ENCODE peak calls at places on chromosomes 2 and 18, in ten cellular contexts. F is naive thymus-derived CD4-positive, alpha-beta T cell; D is GM23248; J is A549; R is lung; S is mesendoderm; T is AG04450; P is IMR-90; G is thyroid gland; W is fibroblast of lung. C is an unnamed sample.

GRCh38 chr2:74816540-74817331 is 17.2 kb upstream of the HK2 start:
- DNase-seq in F (no peak), D (no peak), J (no peak), R (no peak), S (peak), T (no peak), P (no peak), G (peak), W (no peak), C (no peak)

GRCh38 chr2:17857016-17857415 is 21.5 kb upstream of the KCNS3 start:
- DNase-seq in F (no peak), D (peak), J (no peak), R (no peak), S (no peak), T (no peak), P (peak), G (no peak), W (peak), C (no peak)

GRCh38 chr2:75108937-75109482 is 90.3 kb downstream of the TACR1 start:
- DNase-seq in F (no peak), D (no peak), J (no peak), R (no peak), S (no peak), T (no peak), P (no peak), G (no peak), W (no peak), C (no peak)

GRCh38 chr18:13416208-13416607 is 197.6 kb downstream of the LDLRAD4 start:
- DNase-seq in F (no peak), D (no peak), J (no peak), R (no peak), S (no peak), T (no peak), P (no peak), G (no peak), W (peak), C (no peak)

GRCh38 chr2:74741651-74742050 is 87.6 kb downstream of the SEMA4F start:
- DNase-seq in F (no peak), D (peak), J (no peak), R (no peak), S (no peak), T (no peak), P (no peak), G (no peak), W (no peak), C (no peak)

GRCh38 chr2:153595939-153596338 is 117.4 kb upstream of the RPRM start:
- DNase-seq in F (no peak), D (no peak), J (no peak), R (no peak), S (peak), T (no peak), P (no peak), G (no peak), W (no peak), C (no peak)

GRCh38 chr2:196370386-196370785 is 199.0 kb upstream of the STK17B start:
- DNase-seq in F (no peak), D (no peak), J (no peak), R (no peak), S (peak), T (no peak), P (no peak), G (no peak), W (peak), C (no peak)

GRCh38 chr2:119245076-119245840 is 21.6 kb downstream of the STEAP3 start:
- DNase-seq in F (no peak), D (no peak), J (no peak), R (no peak), S (no peak), T (no peak), P (no peak), G (no peak), W (no peak), C (no peak)

GRCh38 chr2:175457846-175458408 is 276.4 kb upstream of the ATP5MC3 start:
- DNase-seq in F (no peak), D (no peak), J (no peak), R (no peak), S (no peak), T (no peak), P (no peak), G (no peak), W (no peak), C (no peak)

GRCh38 chr2:157443795-157444642 is at the start of gene CYTIP:
- DNase-seq in F (peak), D (no peak), J (no peak), R (peak), S (no peak), T (no peak), P (no peak), G (peak), W (no peak), C (no peak)

GRCh38 chr2:160210599-160211138 is 10.6 kb upstream of the ITGB6 start:
- DNase-seq in F (peak), D (peak), J (peak), R (peak), S (peak), T (no peak), P (peak), G (peak), W (peak), C (no peak)

GRCh38 chr2:113164234-113164929 is 9.4 kb upstream of the PSD4 start:
- DNase-seq in F (no peak), D (no peak), J (no peak), R (peak), S (no peak), T (no peak), P (no peak), G (no peak), W (no peak), C (peak)

GRCh38 chr2:21023419-21024181 is 20.3 kb downstream of the APOB start:
- DNase-seq in F (no peak), D (no peak), J (no peak), R (no peak), S (no peak), T (no peak), P (no peak), G (no peak), W (no peak), C (no peak)

GRCh38 chr2:88933980-88934379 is 242.5 kb downstream of the RPIA start:
- DNase-seq in F (no peak), D (no peak), J (no peak), R (no peak), S (peak), T (no peak), P (no peak), G (no peak), W (no peak), C (no peak)

GRCh38 chr2:86140969-86141392 is 34.9 kb downstream of the PTCD3 start:
- DNase-seq in F (no peak), D (peak), J (no peak), R (no peak), S (no peak), T (no peak), P (no peak), G (no peak), W (no peak), C (no peak)

GRCh38 chr2:209431701-209432100 is 7.9 kb downstream of the MAP2 start:
- DNase-seq in F (no peak), D (peak), J (no peak), R (no peak), S (peak), T (no peak), P (peak), G (no peak), W (peak), C (no peak)

GRCh38 chr2:26710743-26711456 is 18.4 kb downstream of the KCNK3 start:
- DNase-seq in F (no peak), D (no peak), J (no peak), R (no peak), S (no peak), T (no peak), P (no peak), G (peak), W (no peak), C (no peak)

GRCh38 chr2:119541476-119541875 is 2.8 kb upstream of the CFAP221 start:
- DNase-seq in F (no peak), D (no peak), J (no peak), R (no peak), S (peak), T (no peak), P (no peak), G (no peak), W (no peak), C (no peak)

GRCh38 chr2:177164584-177165052 is 48.0 kb upstream of the HNRNPA3 start:
- DNase-seq in F (peak), D (peak), J (peak), R (peak), S (peak), T (no peak), P (peak), G (peak), W (peak), C (peak)

GRCh38 chr2:138564586-138565250 is 63.1 kb downstream of the SPOPL start:
- DNase-seq in F (no peak), D (no peak), J (no peak), R (no peak), S (no peak), T (no peak), P (peak), G (no peak), W (peak), C (no peak)

GRCh38 chr18:74582642-74583041 is 15.0 kb upstream of the ZNF407 start:
- DNase-seq in F (no peak), D (no peak), J (no peak), R (no peak), S (no peak), T (no peak), P (no peak), G (no peak), W (no peak), C (no peak)

GRCh38 chr2:109238580-109238979 is 109.6 kb downstream of the SH3RF3 start:
- DNase-seq in F (peak), D (peak), J (no peak), R (peak), S (peak), T (peak), P (peak), G (peak), W (peak), C (no peak)

GRCh38 chr2:3571284-3571683 is 3.8 kb upstream of the RPS7 start:
- DNase-seq in F (no peak), D (no peak), J (no peak), R (no peak), S (no peak), T (no peak), P (peak), G (no peak), W (peak), C (no peak)

GRCh38 chr2:82636411-82637020 is 1822.6 kb downstream of the SUCLG1 start:
- DNase-seq in F (no peak), D (no peak), J (no peak), R (no peak), S (no peak), T (no peak), P (no peak), G (no peak), W (no peak), C (no peak)

GRCh38 chr2:192286093-192286701 is 91.5 kb upstream of the TMEFF2 start:
- DNase-seq in F (no peak), D (peak), J (no peak), R (no peak), S (peak), T (peak), P (peak), G (no peak), W (peak), C (no peak)

GRCh38 chr2:75808039-75808438 is 97.3 kb upstream of the GCFC2 start:
- DNase-seq in F (no peak), D (no peak), J (no peak), R (no peak), S (no peak), T (no peak), P (no peak), G (no peak), W (no peak), C (no peak)

GRCh38 chr2:9739508-9739907 is 103.8 kb upstream of the TAF1B start:
- DNase-seq in F (no peak), D (peak), J (no peak), R (no peak), S (no peak), T (no peak), P (no peak), G (peak), W (no peak), C (peak)

GRCh38 chr2:224816816-224817215 is 100.7 kb upstream of the CCDC195 start:
- DNase-seq in F (no peak), D (peak), J (peak), R (no peak), S (no peak), T (no peak), P (peak), G (no peak), W (peak), C (no peak)

GRCh38 chr2:46815121-46815802 is 100.3 kb downstream of the MCFD2 start:
- DNase-seq in F (no peak), D (no peak), J (no peak), R (no peak), S (peak), T (no peak), P (no peak), G (no peak), W (no peak), C (no peak)

GRCh38 chr2:238130696-238131628 is 7.5 kb upstream of the KLHL30 start:
- DNase-seq in F (no peak), D (no peak), J (no peak), R (no peak), S (no peak), T (no peak), P (no peak), G (no peak), W (no peak), C (no peak)

GRCh38 chr2:225040862-225041209 is 1.4 kb downstream of the DOCK10 start:
- DNase-seq in F (no peak), D (peak), J (peak), R (no peak), S (no peak), T (no peak), P (peak), G (no peak), W (peak), C (no peak)

GRCh38 chr2:193584522-193584938 is 1389.8 kb upstream of the TMEFF2 start:
- DNase-seq in F (no peak), D (peak), J (no peak), R (no peak), S (peak), T (no peak), P (peak), G (no peak), W (peak), C (no peak)

GRCh38 chr2:159272166-159272565 is 14.3 kb downstream of the WDSUB1 start:
- DNase-seq in F (no peak), D (no peak), J (no peak), R (no peak), S (peak), T (no peak), P (no peak), G (no peak), W (peak), C (no peak)

GRCh38 chr2:145100301-145100700 is 580.4 kb upstream of the ZEB2 start:
- DNase-seq in F (no peak), D (no peak), J (no peak), R (no peak), S (no peak), T (no peak), P (no peak), G (no peak), W (no peak), C (no peak)

GRCh38 chr2:109027702-109028101 is 38.7 kb upstream of the EDAR start:
- DNase-seq in F (no peak), D (no peak), J (no peak), R (no peak), S (peak), T (no peak), P (no peak), G (no peak), W (no peak), C (no peak)

GRCh38 chr2:173881466-173881865 is 83.7 kb downstream of the SP3 start:
- DNase-seq in F (no peak), D (no peak), J (no peak), R (no peak), S (no peak), T (no peak), P (peak), G (peak), W (peak), C (no peak)

GRCh38 chr2:719191-719590 is 42.0 kb upstream of the TMEM18 start:
- DNase-seq in F (no peak), D (no peak), J (no peak), R (no peak), S (no peak), T (no peak), P (no peak), G (no peak), W (no peak), C (no peak)

GRCh38 chr2:107730898-107731297 is 95.8 kb upstream of the RGPD4 start:
- DNase-seq in F (no peak), D (peak), J (no peak), R (no peak), S (no peak), T (no peak), P (no peak), G (no peak), W (peak), C (no peak)

GRCh38 chr2:158598856-158599517 is 142.2 kb downstream of the PKP4 start:
- DNase-seq in F (no peak), D (peak), J (no peak), R (no peak), S (no peak), T (no peak), P (peak), G (no peak), W (peak), C (no peak)

GRCh38 chr2:60539177-60539576 is 14.3 kb downstream of the BCL11A start:
- DNase-seq in F (no peak), D (no peak), J (no peak), R (no peak), S (no peak), T (no peak), P (no peak), G (no peak), W (no peak), C (no peak)
- H3K4me3 ChIP-seq in F (no peak), D (no peak), J (no peak), R (no peak), S (no peak), T (no peak), P (no peak), G (no peak), W (no peak), C (no peak)

GRCh38 chr2:1738646-1739302 is 5.5 kb downstream of the PXDN start:
- DNase-seq in F (no peak), D (no peak), J (no peak), R (no peak), S (no peak), T (no peak), P (no peak), G (no peak), W (peak), C (no peak)

GRCh38 chr2:1738163-1738562 is 6.2 kb downstream of the PXDN start:
- DNase-seq in F (no peak), D (no peak), J (no peak), R (no peak), S (no peak), T (no peak), P (no peak), G (no peak), W (no peak), C (no peak)

GRCh38 chr2:1740714-1741584 is 3.4 kb downstream of the PXDN start:
- DNase-seq in F (no peak), D (no peak), J (no peak), R (peak), S (no peak), T (no peak), P (no peak), G (no peak), W (no peak), C (no peak)

GRCh38 chr2:1739961-1740713 is 4.2 kb downstream of the PXDN start:
- DNase-seq in F (no peak), D (no peak), J (no peak), R (no peak), S (no peak), T (no peak), P (peak), G (no peak), W (no peak), C (peak)

GRCh38 chr2:1739322-1739957 is 4.9 kb downstream of the PXDN start:
- DNase-seq in F (no peak), D (no peak), J (no peak), R (no peak), S (no peak), T (no peak), P (no peak), G (no peak), W (no peak), C (no peak)
- H3K27ac ChIP-seq in F (no peak), D (no peak), J (no peak), R (peak), S (no peak), T (peak), P (peak), G (no peak), W (peak), C (peak)

GRCh38 chr18:907880-908512 is 3.3 kb downstream of the ADCYAP1 start:
- DNase-seq in F (no peak), D (no peak), J (no peak), R (no peak), S (no peak), T (no peak), P (no peak), G (no peak), W (no peak), C (no peak)
- H3K4me3 ChIP-seq in F (peak), D (peak), J (peak), R (no peak), S (no peak), T (peak), P (peak), G (no peak), W (peak), C (peak)

GRCh38 chr2:203535784-203536590 is 886 bp upstream of the RAPH1 start:
- DNase-seq in F (no peak), D (peak), J (no peak), R (no peak), S (peak), T (no peak), P (peak), G (no peak), W (peak), C (no peak)
- H3K27ac ChIP-seq in F (no peak), D (peak), J (peak), R (peak), S (peak), T (peak), P (peak), G (peak), W (peak), C (peak)

GRCh38 chr2:240570531-240571313 is 2.4 kb downstream of the RNPEPL1 start:
- DNase-seq in F (peak), D (no peak), J (no peak), R (no peak), S (no peak), T (no peak), P (no peak), G (no peak), W (no peak), C (no peak)
- H3K4me3 ChIP-seq in F (peak), D (no peak), J (no peak), R (no peak), S (no peak), T (no peak), P (no peak), G (no peak), W (no peak), C (peak)

GRCh38 chr2:29463181-29463900 is 348.1 kb downstream of the CLIP4 start:
- DNase-seq in F (no peak), D (peak), J (no peak), R (no peak), S (peak), T (peak), P (peak), G (no peak), W (peak), C (no peak)
- H3K27ac ChIP-seq in F (no peak), D (peak), J (no peak), R (no peak), S (no peak), T (peak), P (peak), G (no peak), W (peak), C (no peak)

DNA sequence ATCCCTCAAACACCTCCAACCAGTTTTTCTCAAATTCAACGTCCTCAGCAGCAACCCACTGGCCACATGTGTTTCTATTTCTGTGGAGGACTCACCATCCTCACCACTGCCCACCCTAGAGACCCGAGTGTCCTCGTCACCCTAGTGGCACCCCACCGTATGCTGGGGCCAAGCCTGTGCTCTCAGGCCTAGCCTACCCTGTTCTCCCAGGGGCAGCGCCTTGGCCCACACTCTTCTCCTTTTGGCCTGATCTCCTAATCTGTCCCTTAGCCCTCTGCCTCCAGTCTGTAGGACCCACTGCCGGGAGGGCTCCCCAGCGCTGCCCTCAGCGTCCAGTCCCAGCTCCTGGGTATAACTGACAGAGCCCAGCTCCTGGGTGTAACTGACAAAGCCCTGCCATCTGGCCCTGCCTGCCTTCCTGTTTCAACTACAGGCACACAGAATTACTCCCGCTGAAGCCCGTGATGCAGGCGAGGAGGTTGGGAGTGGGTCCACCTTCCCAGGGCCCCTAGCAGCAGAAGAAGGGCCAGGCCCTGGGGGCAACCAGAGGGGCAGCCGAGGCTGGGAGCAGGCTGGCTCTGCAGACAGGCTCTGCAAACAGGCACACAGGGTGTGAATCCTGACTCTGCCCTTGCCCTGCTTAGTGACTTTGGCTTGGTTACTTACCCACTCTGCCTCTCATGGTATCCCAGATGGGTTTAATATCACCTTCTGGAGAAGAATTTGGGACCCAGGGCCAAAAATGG is 25.6 kb upstream of the PTMA start:
- DNase-seq in F (no peak), D (no peak), J (no peak), R (no peak), S (no peak), T (no peak), P (no peak), G (no peak), W (no peak), C (no peak)
- H3K4me3 ChIP-seq in F (no peak), D (no peak), J (no peak), R (no peak), S (no peak), T (no peak), P (no peak), G (no peak), W (no peak), C (no peak)